ENCODE peak calls at places on chromosomes 12 and 14, in eight cellular contexts. Z, Y, W, F, M, U, Q and D are unnamed samples.

GRCh38 chr14:102525213-102526143 is 15.9 kb upstream of the ANKRD9 start:
- DNase-seq in Z (peak; percentile 21), Y (peak; percentile 75), W (peak; percentile 53), F (peak; percentile 39), M (no peak), U (no peak), Q (peak; percentile 67), D (no peak)

GRCh38 chr14:50875359-50876090 is 3.7 kb downstream of the ABHD12B start:
- DNase-seq in Z (no peak), Y (peak; percentile 49), W (no peak), F (no peak), M (no peak), U (peak; percentile 51), Q (no peak), D (no peak)

GRCh38 chr12:12207746-12208145 is 59.1 kb downstream of the LRP6 start:
- DNase-seq in Z (no peak), Y (no peak), W (peak; percentile 28), F (no peak), M (no peak), U (no peak), Q (no peak), D (no peak)

GRCh38 chr14:96962337-96962736 is 165.2 kb downstream of the VRK1 start:
- DNase-seq in Z (no peak), Y (no peak), W (no peak), F (no peak), M (no peak), U (peak; percentile 9), Q (no peak), D (no peak)

GRCh38 chr12:50214018-50214417 is 46.8 kb upstream of the CERS5 start:
- DNase-seq in Z (no peak), Y (no peak), W (no peak), F (no peak), M (no peak), U (no peak), Q (no peak), D (no peak)

GRCh38 chr12:11689591-11690158 is 40.2 kb downstream of the ETV6 start:
- DNase-seq in Z (no peak), Y (no peak), W (no peak), F (no peak), M (no peak), U (no peak), Q (no peak), D (no peak)

GRCh38 chr12:118371354-118372282 is 1.1 kb downstream of the TAOK3 start:
- DNase-seq in Z (no peak), Y (no peak), W (no peak), F (no peak), M (no peak), U (no peak), Q (peak; percentile 37), D (no peak)

GRCh38 chr12:67241482-67241881 is 27.7 kb upstream of the CAND1 start:
- DNase-seq in Z (no peak), Y (peak; percentile 42), W (no peak), F (no peak), M (no peak), U (no peak), Q (no peak), D (no peak)

GRCh38 chr12:5694759-5695409 is 250.2 kb downstream of the ANO2 start:
- DNase-seq in Z (no peak), Y (no peak), W (no peak), F (peak; percentile 3), M (no peak), U (no peak), Q (peak; percentile 23), D (no peak)

GRCh38 chr14:59332727-59333126 is 132.5 kb downstream of the GPR135 start:
- DNase-seq in Z (no peak), Y (peak; percentile 97), W (no peak), F (no peak), M (no peak), U (no peak), Q (peak; percentile 62), D (peak; percentile 92)

GRCh38 chr12:93379432-93380308 is 1.9 kb downstream of the NUDT4 start:
- DNase-seq in Z (no peak), Y (peak; percentile 29), W (peak; percentile 8), F (no peak), M (no peak), U (no peak), Q (no peak), D (no peak)

GRCh38 chr12:159131-159782 is 54.7 kb downstream of the SLC6A12 start:
- DNase-seq in Z (no peak), Y (no peak), W (no peak), F (no peak), M (no peak), U (no peak), Q (no peak), D (no peak)

GRCh38 chr12:109773384-109774011 is 59.7 kb downstream of the TRPV4 start:
- DNase-seq in Z (no peak), Y (no peak), W (no peak), F (no peak), M (no peak), U (no peak), Q (no peak), D (no peak)

GRCh38 chr12:15532364-15532977 is 210.2 kb downstream of the PTPRO start:
- DNase-seq in Z (no peak), Y (peak; percentile 90), W (peak; percentile 65), F (peak; percentile 72), M (no peak), U (peak; percentile 23), Q (peak; percentile 36), D (no peak)

GRCh38 chr14:22225526-22226133 is 363.4 kb downstream of the DAD1 start:
- DNase-seq in Z (no peak), Y (peak; percentile 61), W (no peak), F (no peak), M (no peak), U (no peak), Q (no peak), D (peak; percentile 28)

GRCh38 chr14:102500190-102500661 is 9.3 kb downstream of the ANKRD9 start:
- DNase-seq in Z (no peak), Y (peak; percentile 88), W (no peak), F (no peak), M (no peak), U (no peak), Q (peak; percentile 9), D (no peak)